ENCODE peak calls at places on chromosomes 5 and 9, in seven cellular contexts. N is neural crest cell, Q is lower lobe of right lung, F is OCI-LY7, S is BE2C, B is dorsolateral prefrontal cortex, V is Peyer's patch. H is an unnamed sample.
A peak's percentile ranks its signal among the peaks of the same experiment; 100 is the strongest.

GRCh38 chr5:77957-78804 is 13.8 kb upstream of the PLEKHG4B start:
- DNase-seq in N (no peak), F (peak; percentile 72), V (peak; percentile 47), Q (no peak), B (no peak), S (peak; percentile 50), H (no peak)

GRCh38 chr9:70049236-70049635 is 5.6 kb downstream of the MAMDC2 start:
- DNase-seq in V (peak; percentile 64), Q (no peak), F (no peak), S (peak; percentile 16), N (no peak), B (no peak), H (no peak)

GRCh38 chr5:166093312-166093711 is 2198.1 kb upstream of the WWC1 start:
- DNase-seq in B (no peak), N (no peak), F (no peak), S (no peak), Q (no peak), V (no peak), H (no peak)

GRCh38 chr5:68225188-68225910 is 9.8 kb downstream of the PIK3R1 start:
- DNase-seq in S (peak; percentile 36), Q (no peak), F (no peak), B (no peak), V (peak; percentile 80), N (no peak), H (no peak)

GRCh38 chr9:78882501-78882900 is 585.6 kb downstream of the PSAT1 start:
- DNase-seq in V (no peak), Q (no peak), B (no peak), N (no peak), F (no peak), S (no peak), H (no peak)

GRCh38 chr5:67353500-67353931 is 156.9 kb upstream of the CD180 start:
- DNase-seq in B (no peak), Q (no peak), N (no peak), V (no peak), F (no peak), S (no peak), H (no peak)

GRCh38 chr9:81424431-81424830 is 264.9 kb downstream of the TLE1 start:
- DNase-seq in Q (no peak), S (no peak), B (no peak), V (no peak), N (no peak), F (no peak), H (no peak)

GRCh38 chr9:75979362-75979761 is 88.9 kb downstream of the PCSK5 start:
- DNase-seq in N (no peak), Q (no peak), V (no peak), B (no peak), S (peak; percentile 16), F (peak; percentile 8), H (no peak)

GRCh38 chr5:147688965-147689364 is 93.6 kb downstream of the JAKMIP2 start:
- DNase-seq in S (peak; percentile 30), V (no peak), F (no peak), N (no peak), B (peak; percentile 57), Q (no peak), H (no peak)

GRCh38 chr5:86909461-86909881 is 291.7 kb downstream of the COX7C start:
- DNase-seq in Q (no peak), B (no peak), F (no peak), S (no peak), V (no peak), N (no peak), H (no peak)

GRCh38 chr9:131214931-131215330 is 61.4 kb downstream of the FAM78A start:
- DNase-seq in S (no peak), B (no peak), V (no peak), Q (no peak), N (no peak), F (no peak), H (no peak)

GRCh38 chr5:165143727-165144210 is 1638.3 kb downstream of the MAT2B start:
- DNase-seq in Q (no peak), F (no peak), B (no peak), S (peak; percentile 65), N (no peak), V (no peak), H (no peak)

GRCh38 chr9:115466784-115467183 is 348.8 kb upstream of the TNC start:
- DNase-seq in V (no peak), B (no peak), Q (no peak), F (no peak), S (no peak), N (no peak), H (no peak)

GRCh38 chr5:98639258-98639657 is 134.2 kb upstream of the RGMB start:
- DNase-seq in Q (no peak), N (no peak), V (no peak), B (no peak), F (no peak), S (no peak), H (no peak)

GRCh38 chr5:17316973-17317459 is 99.6 kb downstream of the BASP1 start:
- DNase-seq in S (no peak), Q (no peak), N (no peak), B (no peak), V (no peak), F (peak; percentile 76), H (peak; percentile 59)

GRCh38 chr5:83844320-83845068 is 123.8 kb upstream of the HAPLN1 start:
- DNase-seq in S (no peak), Q (no peak), F (no peak), V (no peak), N (no peak), B (no peak), H (peak; percentile 67)

GRCh38 chr9:93020785-93021670 is 37.5 kb upstream of the SUSD3 start:
- DNase-seq in S (no peak), Q (no peak), F (no peak), V (peak; percentile 47), B (peak; percentile 14), N (no peak), H (no peak)

GRCh38 chr5:132489051-132489770 is 1.4 kb downstream of the IRF1 start:
- DNase-seq in B (no peak), V (peak; percentile 66), S (no peak), Q (no peak), N (no peak), F (peak; percentile 58), H (no peak)

GRCh38 chr5:115461093-115461492 is 83.5 kb downstream of the FEM1C start:
- DNase-seq in B (no peak), Q (no peak), F (no peak), V (no peak), S (no peak), N (no peak), H (no peak)

DNA sequence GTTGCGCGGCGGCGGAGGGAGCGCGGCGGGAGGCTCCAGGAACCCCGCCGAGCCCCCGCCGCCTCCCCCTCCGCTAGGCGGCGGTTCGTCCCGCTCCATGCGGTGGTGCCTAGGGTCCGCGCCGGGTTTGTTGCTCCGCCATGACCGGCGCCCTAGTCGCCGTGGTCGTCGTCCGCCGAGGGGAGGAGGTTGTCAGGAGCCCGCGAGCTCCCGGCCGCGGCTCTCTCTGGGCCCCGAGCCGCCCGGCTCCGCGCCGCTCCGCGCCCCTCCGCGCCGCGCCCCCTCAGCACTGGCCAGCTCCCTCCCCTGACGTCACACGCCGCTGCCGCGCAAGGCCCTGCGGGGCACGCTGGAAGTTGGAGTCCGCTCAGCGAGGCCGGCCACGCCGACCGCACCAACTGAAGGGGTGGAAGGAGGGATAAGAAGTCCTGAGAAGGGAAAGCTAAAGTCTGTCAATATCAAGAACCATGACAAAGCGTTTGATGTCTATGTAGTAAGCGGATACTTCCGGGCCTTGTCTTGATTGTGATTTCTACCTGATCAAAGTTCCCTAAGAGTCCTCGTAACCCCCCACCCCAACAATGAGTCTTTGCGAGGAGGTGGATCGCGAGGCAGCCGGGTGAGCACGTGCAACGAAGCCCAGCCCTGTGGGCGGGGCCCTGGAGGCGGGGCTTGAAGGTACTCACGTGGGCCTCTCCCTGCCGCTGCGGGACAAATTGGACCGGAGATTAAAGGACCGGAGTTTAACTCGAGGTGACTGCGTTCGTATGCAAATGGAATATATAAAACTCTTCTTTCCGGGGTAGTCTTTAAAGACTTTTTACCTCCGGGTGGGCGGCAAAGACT is at the start of gene NR6A1:
- DNase-seq in B (peak; percentile 96), N (peak; percentile 92), S (peak; percentile 99), F (peak; percentile 98), Q (peak; percentile 98), V (peak; percentile 98), H (peak; percentile 98)
- TF ChIP-seq CTCF in B (peak; percentile 51), N (peak; percentile 51), S (peak; percentile 16), F (peak; percentile 53), Q (peak; percentile 21), V (no peak), H (peak; percentile 15)

DNA sequence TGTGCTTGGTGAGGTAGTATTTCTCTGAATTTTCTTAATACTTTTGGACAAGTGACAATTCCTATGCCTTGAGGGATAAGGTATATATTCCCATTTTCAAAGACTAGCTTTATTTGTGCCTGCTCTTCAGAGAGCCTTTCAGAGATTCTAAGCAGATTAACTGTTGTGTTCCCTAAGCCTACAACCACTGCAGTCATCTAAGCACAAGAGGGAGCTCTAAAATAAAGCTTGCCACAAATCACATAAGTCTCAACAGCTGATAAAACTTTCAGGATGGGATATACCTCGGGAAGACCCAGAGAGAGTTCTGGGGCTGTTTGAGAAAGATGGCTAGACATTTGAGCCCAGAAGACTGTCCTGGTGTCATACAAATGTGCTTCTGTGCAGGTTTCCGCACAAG is 157.3 kb downstream of the CYLC2 start:
- DNase-seq in B (no peak), N (no peak), V (no peak), Q (no peak), S (no peak), F (no peak), H (no peak)
- TF ChIP-seq CTCF in B (no peak), N (no peak), V (no peak), Q (no peak), S (peak; percentile 78), F (peak; percentile 16), H (no peak)

DNA sequence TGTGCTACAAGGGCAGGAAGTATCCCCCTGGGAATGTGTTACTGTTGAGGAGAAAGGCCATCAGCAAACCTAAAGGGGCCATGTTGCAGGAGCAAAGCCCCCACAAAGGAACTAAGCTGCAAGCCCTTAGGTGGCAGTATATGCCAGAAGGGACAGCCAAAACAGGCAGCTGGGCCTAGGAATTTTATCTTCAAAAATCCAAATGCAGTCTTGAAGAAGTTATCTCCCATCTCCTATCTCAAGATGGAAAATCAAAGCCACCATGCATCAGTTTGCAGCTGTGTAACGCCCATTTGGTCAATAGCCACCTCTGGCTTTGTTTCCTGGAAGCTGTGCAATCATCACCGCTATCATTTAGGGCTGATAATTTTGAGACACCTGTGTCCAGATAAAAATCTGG is 400.3 kb downstream of the ARHGEF28 start:
- DNase-seq in V (no peak), F (no peak), S (no peak), Q (no peak), B (no peak), N (no peak), H (no peak)
- TF ChIP-seq CTCF in V (no peak), F (peak; percentile 15), S (peak; percentile 16), Q (no peak), B (no peak), N (no peak), H (no peak)

DNA sequence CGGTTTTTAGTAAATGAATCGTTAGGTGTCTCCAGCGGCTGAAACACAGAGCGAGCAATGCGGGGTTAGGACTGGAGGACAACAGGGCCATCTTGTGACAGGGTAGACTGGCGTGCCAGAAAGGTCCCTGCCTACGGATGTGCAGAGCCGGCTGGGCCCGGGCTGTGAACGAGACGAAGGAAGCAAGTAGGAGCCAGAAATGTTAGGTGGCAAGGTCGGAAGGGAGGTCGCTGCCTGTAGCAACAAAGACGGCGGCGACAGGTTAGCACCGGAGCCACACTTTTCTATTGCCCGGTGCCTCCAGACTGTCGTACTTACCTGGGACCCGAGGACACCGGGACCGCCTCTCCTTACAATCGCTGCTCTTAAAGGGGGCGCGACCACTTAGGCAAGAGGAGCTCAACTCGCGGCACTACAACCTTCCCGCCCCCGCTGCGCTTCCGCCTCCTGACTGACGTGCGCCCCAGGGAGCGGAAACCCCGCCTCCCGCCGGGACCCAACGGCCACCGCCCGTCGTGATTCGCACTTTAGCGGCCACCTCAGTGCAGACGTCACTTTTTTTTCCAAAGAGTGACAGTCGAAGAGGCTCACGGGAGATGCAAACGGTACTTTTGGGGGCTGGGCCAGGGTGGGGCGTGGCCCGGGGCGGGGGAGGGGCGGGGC is at the start of gene INIP:
- DNase-seq in F (peak; percentile 99), Q (peak; percentile 98), S (peak; percentile 98), N (peak; percentile 85), B (peak; percentile 97), V (peak; percentile 98), H (peak; percentile 94)
- TF ChIP-seq CTCF in F (peak; percentile 59), Q (no peak), S (peak; percentile 28), N (no peak), B (peak; percentile 16), V (no peak), H (no peak)